ENCODE peak calls at places on chromosome 3, in five cellular contexts. A is H1, G is K562, Q is HCT116, D is GM12878. Y is an unnamed sample.

GRCh38 chr3:101020616-101021015 is 27.4 kb upstream of the ABI3BP start:
- DNase-seq in A (no peak), G (no peak), Q (no peak), D (no peak), Y (no peak)

GRCh38 chr3:45414341-45414740 is 26.0 kb downstream of the LARS2 start:
- DNase-seq in A (no peak), G (no peak), Q (no peak), D (no peak), Y (no peak)

GRCh38 chr3:61080737-61081445 is 170.4 kb downstream of the FHIT start:
- DNase-seq in A (no peak), G (no peak), Q (no peak), D (no peak), Y (no peak)

GRCh38 chr3:115071122-115071521 is 76.0 kb downstream of the ZBTB20 start:
- DNase-seq in A (no peak), G (no peak), Q (no peak), D (no peak), Y (no peak)

GRCh38 chr3:121274411-121274810 is 271.4 kb downstream of the POLQ start:
- DNase-seq in A (no peak), G (no peak), Q (no peak), D (no peak), Y (no peak)

GRCh38 chr3:33482126-33482525 is 41.9 kb upstream of the UBP1 start:
- DNase-seq in A (no peak), G (no peak), Q (no peak), D (no peak), Y (peak)

GRCh38 chr3:66047321-66048050 is 8.8 kb upstream of the MAGI1 start:
- DNase-seq in A (no peak), G (no peak), Q (no peak), D (no peak), Y (peak)

GRCh38 chr3:116339441-116340028 is 105.8 kb downstream of the LSAMP start:
- DNase-seq in A (no peak), G (no peak), Q (no peak), D (no peak), Y (no peak)

GRCh38 chr3:153379516-153379915 is 217.5 kb downstream of the RAP2B start:
- DNase-seq in A (no peak), G (no peak), Q (no peak), D (no peak), Y (no peak)

GRCh38 chr3:177554900-177555759 is 357.8 kb upstream of the TBL1XR1 start:
- DNase-seq in A (no peak), G (no peak), Q (no peak), D (no peak), Y (no peak)

GRCh38 chr3:120475722-120476385 is 25.1 kb upstream of the FSTL1 start:
- DNase-seq in A (no peak), G (no peak), Q (no peak), D (no peak), Y (no peak)

GRCh38 chr3:149367021-149367840 is 10.2 kb downstream of the TM4SF1 start:
- DNase-seq in A (no peak), G (no peak), Q (peak), D (no peak), Y (peak)

GRCh38 chr3:45783667-45784066 is 12.7 kb downstream of the SLC6A20 start:
- DNase-seq in A (no peak), G (no peak), Q (no peak), D (no peak), Y (no peak)

GRCh38 chr3:192802957-192803899 is 75.9 kb upstream of the FGF12 start:
- DNase-seq in A (no peak), G (peak), Q (peak), D (no peak), Y (peak)

GRCh38 chr3:149501524-149501923 is 27.0 kb downstream of the TM4SF4 start:
- DNase-seq in A (no peak), G (no peak), Q (no peak), D (no peak), Y (no peak)

GRCh38 chr3:127226946-127227842 is 34.3 kb downstream of the PRR23E start:
- DNase-seq in A (no peak), G (peak), Q (peak), D (no peak), Y (peak)

GRCh38 chr3:9704343-9705322 is 1.0 kb downstream of the CPNE9 start:
- DNase-seq in A (peak), G (peak), Q (no peak), D (no peak), Y (peak)

GRCh38 chr3:86814918-86815655 is 175.9 kb downstream of the VGLL3 start:
- DNase-seq in A (no peak), G (no peak), Q (no peak), D (no peak), Y (no peak)

GRCh38 chr3:56985460-56986327 is 74.8 kb upstream of the SPATA12 start:
- DNase-seq in A (no peak), G (no peak), Q (no peak), D (no peak), Y (no peak)

GRCh38 chr3:43171770-43172169 is 65.9 kb upstream of the POMGNT2 start:
- DNase-seq in A (no peak), G (no peak), Q (no peak), D (no peak), Y (no peak)
- TF ChIP-seq YY1 in A (no peak), G (no peak), Q (no peak), D (no peak), Y (no peak)

GRCh38 chr3:49276475-49277356 is at the start of gene C3orf62:
- DNase-seq in A (peak), G (no peak), Q (no peak), D (peak), Y (no peak)
- TF ChIP-seq POLR2A in A (peak), G (no peak), Q (no peak), D (peak), Y (no peak)

GRCh38 chr3:48140284-48140683 is 47.9 kb downstream of the CDC25A start:
- DNase-seq in A (no peak), G (no peak), Q (no peak), D (no peak), Y (no peak)

GRCh38 chr3:48143977-48144376 is 44.2 kb downstream of the CDC25A start:
- DNase-seq in A (no peak), G (no peak), Q (no peak), D (no peak), Y (no peak)

GRCh38 chr3:48143567-48143966 is 44.6 kb downstream of the CDC25A start:
- DNase-seq in A (no peak), G (no peak), Q (no peak), D (no peak), Y (no peak)

GRCh38 chr3:48141225-48142137 is 46.7 kb downstream of the CDC25A start:
- DNase-seq in A (no peak), G (no peak), Q (no peak), D (no peak), Y (no peak)

DNA sequence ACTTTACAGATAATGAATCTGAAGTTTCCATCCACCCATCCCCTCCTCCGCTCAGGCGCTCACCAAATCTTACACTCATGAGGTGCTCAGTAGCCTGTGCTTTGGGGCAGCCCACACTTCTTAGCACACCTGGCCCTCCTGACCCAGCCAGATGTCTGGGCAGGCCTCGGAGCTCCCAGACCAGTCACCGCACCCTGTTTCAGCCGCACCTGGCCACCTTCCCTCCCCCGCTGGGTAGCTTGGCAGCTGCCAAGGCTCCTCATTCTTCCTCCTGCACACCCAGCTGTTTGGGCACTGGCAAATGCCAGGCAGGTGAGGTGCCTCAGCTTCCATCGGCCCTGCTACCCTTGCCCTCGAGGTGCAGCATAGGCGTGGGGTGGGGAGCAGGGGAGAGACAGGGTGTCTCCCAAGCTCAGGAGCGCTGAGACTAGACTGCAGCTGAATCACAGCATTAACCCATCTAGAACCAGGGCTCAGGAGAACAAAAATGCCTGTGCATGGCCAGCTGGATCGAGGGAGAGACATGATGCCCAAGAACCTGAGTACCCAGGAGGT is 45.8 kb downstream of the CDC25A start:
- DNase-seq in A (no peak), G (no peak), Q (no peak), D (no peak), Y (no peak)
- TF ChIP-seq YY1 in A (no peak), G (no peak), Q (no peak), D (no peak), Y (no peak)

GRCh38 chr3:182650568-182651128 is 142.7 kb upstream of the ATP11B start:
- DNase-seq in A (no peak), G (no peak), Q (no peak), D (no peak), Y (no peak)
- TF ChIP-seq POLR2A in A (no peak), G (no peak), Q (no peak), D (no peak), Y (no peak)

GRCh38 chr3:196740476-196741400 is 1.1 kb downstream of the PAK2 start:
- DNase-seq in A (no peak), G (peak), Q (no peak), D (no peak), Y (peak)
- TF ChIP-seq YY1 in A (no peak), G (no peak), Q (no peak), D (no peak), Y (no peak)

GRCh38 chr3:15858547-15859506 is 61.0 kb upstream of the ANKRD28 start:
- DNase-seq in A (peak), G (peak), Q (no peak), D (peak), Y (peak)

GRCh38 chr3:15860014-15860934 is 62.5 kb upstream of the ANKRD28 start:
- DNase-seq in A (peak), G (peak), Q (peak), D (no peak), Y (peak)

GRCh38 chr3:15861163-15861562 is 63.4 kb upstream of the ANKRD28 start:
- DNase-seq in A (no peak), G (peak), Q (no peak), D (no peak), Y (no peak)

GRCh38 chr3:15859507-15860013 is 61.8 kb upstream of the ANKRD28 start:
- DNase-seq in A (no peak), G (peak), Q (peak), D (no peak), Y (peak)
- TF ChIP-seq POLR2A in A (no peak), G (peak), Q (no peak), D (peak), Y (peak)

GRCh38 chr3:13569201-13569600 is 20.3 kb downstream of the FBLN2 start:
- DNase-seq in A (no peak), G (no peak), Q (no peak), D (no peak), Y (no peak)
- TF ChIP-seq YY1 in A (no peak), G (no peak), Q (no peak), D (no peak), Y (no peak)